ENCODE peak calls at places on chromosomes 4 and X, in seven cellular contexts. G, C, U, Q, J, I and W are unnamed samples.

GRCh38 chrX:100409316-100410082 is 574 bp downstream of the PCDH19 start:
- DNase-seq in G (peak; percentile 17), C (no peak), U (no peak), Q (no peak), J (no peak), I (no peak), W (no peak)

GRCh38 chr4:77052352-77052751 is 23.4 kb downstream of the CCNI start:
- DNase-seq in G (no peak), C (no peak), U (peak; percentile 67), Q (no peak), J (no peak), I (peak; percentile 17), W (peak; percentile 55)

GRCh38 chr4:166886708-166887107 is 347.6 kb downstream of the SPOCK3 start:
- DNase-seq in G (no peak), C (no peak), U (no peak), Q (no peak), J (no peak), I (no peak), W (no peak)

GRCh38 chr4:162836773-162837172 is 329.9 kb downstream of the NAF1 start:
- DNase-seq in G (no peak), C (no peak), U (no peak), Q (no peak), J (no peak), I (no peak), W (no peak)

GRCh38 chr4:110636677-110637407 is 14.0 kb upstream of the PITX2 start:
- DNase-seq in G (no peak), C (no peak), U (no peak), Q (peak; percentile 50), J (no peak), I (no peak), W (no peak)

GRCh38 chr4:100095729-100096595 is 94.3 kb downstream of the DDIT4L start:
- DNase-seq in G (peak; percentile 39), C (peak; percentile 69), U (peak; percentile 67), Q (peak; percentile 9), J (peak; percentile 16), I (peak; percentile 9), W (peak; percentile 2)

GRCh38 chr4:175705407-175705806 is 106.7 kb downstream of the GPM6A start:
- DNase-seq in G (no peak), C (no peak), U (no peak), Q (no peak), J (no peak), I (no peak), W (no peak)

GRCh38 chr4:128715616-128716015 is 93.9 kb upstream of the JADE1 start:
- DNase-seq in G (no peak), C (no peak), U (no peak), Q (no peak), J (no peak), I (no peak), W (no peak)

GRCh38 chr4:165288639-165289428 is 38.6 kb upstream of the MSMO1 start:
- DNase-seq in G (no peak), C (no peak), U (no peak), Q (no peak), J (no peak), I (peak; percentile 66), W (no peak)

GRCh38 chr4:38834570-38834969 is 22.0 kb downstream of the TLR6 start:
- DNase-seq in G (no peak), C (no peak), U (no peak), Q (no peak), J (no peak), I (no peak), W (no peak)

GRCh38 chr4:84994280-84994679 is 27.8 kb upstream of the WDFY3 start:
- DNase-seq in G (no peak), C (no peak), U (no peak), Q (no peak), J (no peak), I (no peak), W (no peak)

GRCh38 chr4:73850261-73850970 is 2.7 kb upstream of the PF4V1 start:
- DNase-seq in G (no peak), C (no peak), U (no peak), Q (no peak), J (no peak), I (no peak), W (no peak)

GRCh38 chr4:138576684-138577083 is 334.5 kb upstream of the SLC7A11 start:
- DNase-seq in G (no peak), C (no peak), U (peak; percentile 66), Q (peak; percentile 14), J (no peak), I (peak; percentile 2), W (no peak)

GRCh38 chr4:168199262-168199957 is 107.1 kb downstream of the ANXA10 start:
- DNase-seq in G (no peak), C (no peak), U (no peak), Q (no peak), J (no peak), I (no peak), W (no peak)

GRCh38 chr4:8120518-8120917 is 38.1 kb downstream of the ABLIM2 start:
- DNase-seq in G (no peak), C (no peak), U (no peak), Q (no peak), J (no peak), I (no peak), W (no peak)

GRCh38 chr4:159677521-159677920 is 574.6 kb downstream of the RAPGEF2 start:
- DNase-seq in G (no peak), C (no peak), U (peak; percentile 7), Q (no peak), J (no peak), I (no peak), W (no peak)

GRCh38 chr4:140645614-140646412 is 77.1 kb upstream of the UCP1 start:
- DNase-seq in G (no peak), C (no peak), U (no peak), Q (no peak), J (no peak), I (no peak), W (no peak)

GRCh38 chr4:7261174-7261573 is 68.8 kb downstream of the SORCS2 start:
- DNase-seq in G (no peak), C (no peak), U (no peak), Q (peak; percentile 31), J (no peak), I (no peak), W (no peak)

GRCh38 chrX:1246816-1247215 is 21.8 kb upstream of the CSF2RA start:
- DNase-seq in G (peak; percentile 82), C (peak; percentile 71), U (peak; percentile 85), Q (no peak), J (peak; percentile 71), I (peak; percentile 39), W (peak; percentile 67)

GRCh38 chr4:35151816-35152572 is 1092.3 kb downstream of the ARAP2 start:
- DNase-seq in G (no peak), C (no peak), U (peak; percentile 45), Q (peak; percentile 24), J (no peak), I (no peak), W (no peak)

GRCh38 chr4:6192245-6192644 is 8.1 kb downstream of the JAKMIP1 start:
- DNase-seq in G (no peak), C (no peak), U (no peak), Q (no peak), J (no peak), I (no peak), W (no peak)

GRCh38 chr4:8289956-8290700 is 20.6 kb downstream of the HTRA3 start:
- DNase-seq in G (no peak), C (no peak), U (no peak), Q (no peak), J (no peak), I (no peak), W (no peak)

GRCh38 chrX:10106801-10107200 is 50.0 kb upstream of the CLCN4 start:
- DNase-seq in G (no peak), C (no peak), U (no peak), Q (no peak), J (no peak), I (no peak), W (peak; percentile 4)

GRCh38 chrX:32614707-32615106 is 596.6 kb downstream of the DMD start:
- DNase-seq in G (no peak), C (no peak), U (no peak), Q (no peak), J (no peak), I (no peak), W (no peak)

GRCh38 chrX:82961129-82961528 is 547.0 kb upstream of the POU3F4 start:
- DNase-seq in G (no peak), C (no peak), U (peak; percentile 19), Q (no peak), J (no peak), I (no peak), W (no peak)

GRCh38 chrX:41946973-41947612 is 23.7 kb upstream of the CASK start:
- DNase-seq in G (no peak), C (no peak), U (no peak), Q (no peak), J (no peak), I (no peak), W (no peak)

GRCh38 chr4:22970665-22971064 is 277.9 kb downstream of the GBA3 start:
- DNase-seq in G (no peak), C (no peak), U (no peak), Q (no peak), J (no peak), I (no peak), W (no peak)

GRCh38 chr4:153497091-153497531 is 31.0 kb downstream of the TMEM131L start:
- DNase-seq in G (peak; percentile 47), C (peak; percentile 57), U (no peak), Q (no peak), J (no peak), I (peak; percentile 90), W (no peak)

GRCh38 chr4:166198921-166199320 is 325.9 kb downstream of the TLL1 start:
- DNase-seq in G (no peak), C (no peak), U (peak; percentile 4), Q (no peak), J (no peak), I (no peak), W (no peak)

GRCh38 chrX:72021975-72022374 is 109.7 kb downstream of the RTL5 start:
- DNase-seq in G (no peak), C (no peak), U (no peak), Q (no peak), J (no peak), I (no peak), W (no peak)

GRCh38 chr4:168759321-168759720 is 250.7 kb downstream of the CBR4 start:
- DNase-seq in G (no peak), C (no peak), U (no peak), Q (no peak), J (no peak), I (no peak), W (no peak)

GRCh38 chrX:118522230-118522926 is 26.8 kb downstream of the DOCK11 start:
- DNase-seq in G (no peak), C (no peak), U (no peak), Q (no peak), J (no peak), I (no peak), W (no peak)